ENCODE peak calls at places on chromosome 20, in four cellular contexts. E, Y, F and I are unnamed samples.

GRCh38 chr20:62698231-62698630 is 10.4 kb upstream of the NTSR1 start:
- DNase-seq in E (no peak), Y (no peak), F (no peak), I (no peak)

GRCh38 chr20:39042279-39043150 is 80.4 kb downstream of the DHX35 start:
- DNase-seq in E (peak; percentile 33), Y (no peak), F (no peak), I (peak; percentile 43)

GRCh38 chr20:10864076-10864672 is 190.4 kb upstream of the JAG1 start:
- DNase-seq in E (peak; percentile 25), Y (no peak), F (no peak), I (no peak)

GRCh38 chr20:17871181-17871580 is 97.4 kb downstream of the SNX5 start:
- DNase-seq in E (no peak), Y (no peak), F (no peak), I (no peak)

GRCh38 chr20:12394786-12395185 is 477.1 kb downstream of the BTBD3 start:
- DNase-seq in E (no peak), Y (no peak), F (no peak), I (no peak)

GRCh38 chr20:43840382-43841070 is 74.1 kb upstream of the TOX2 start:
- DNase-seq in E (peak; percentile 37), Y (peak; percentile 72), F (peak; percentile 27), I (peak; percentile 46)

GRCh38 chr20:47318596-47319516 is 37.6 kb downstream of the ZMYND8 start:
- DNase-seq in E (peak; percentile 73), Y (no peak), F (no peak), I (peak; percentile 66)

GRCh38 chr20:48627737-48628128 is 200.1 kb downstream of the PREX1 start:
- DNase-seq in E (no peak), Y (no peak), F (no peak), I (no peak)

GRCh38 chr20:2507875-2508630 is 662 bp downstream of the ZNF343 start:
- DNase-seq in E (peak; percentile 68), Y (no peak), F (no peak), I (peak; percentile 38)

GRCh38 chr20:35992713-35993335 is 24.4 kb downstream of the CNBD2 start:
- DNase-seq in E (peak; percentile 89), Y (peak; percentile 84), F (peak; percentile 37), I (peak; percentile 83)

GRCh38 chr20:38137441-38138037 is 27.5 kb downstream of the TGM2 start:
- DNase-seq in E (no peak), Y (no peak), F (no peak), I (no peak)

GRCh38 chr20:3472105-3472504 is 1.3 kb downstream of the ATRN start:
- DNase-seq in E (no peak), Y (no peak), F (no peak), I (no peak)

GRCh38 chr20:19260412-19261090 is 48.1 kb downstream of the SLC24A3 start:
- DNase-seq in E (no peak), Y (no peak), F (no peak), I (no peak)

GRCh38 chr20:63100926-63101699 is 94.3 kb upstream of the BHLHE23 start:
- DNase-seq in E (no peak), Y (no peak), F (no peak), I (no peak)

GRCh38 chr20:57677323-57677982 is 32.4 kb downstream of the PMEPA1 start:
- DNase-seq in E (no peak), Y (no peak), F (no peak), I (no peak)

GRCh38 chr20:46954490-46955038 is 59.9 kb downstream of the EYA2 start:
- DNase-seq in E (peak; percentile 81), Y (no peak), F (no peak), I (peak; percentile 84)

GRCh38 chr20:36106606-36107005 is 47.9 kb upstream of the EPB41L1 start:
- DNase-seq in E (no peak), Y (no peak), F (no peak), I (no peak)

GRCh38 chr20:38651562-38651961 is 50.0 kb downstream of the ARHGAP40 start:
- DNase-seq in E (no peak), Y (no peak), F (no peak), I (no peak)

GRCh38 chr20:16970751-16971150 is 222.6 kb downstream of the OTOR start:
- DNase-seq in E (no peak), Y (no peak), F (no peak), I (no peak)